ENCODE peak calls at places on chromosome 1, in seven cellular contexts. C is colonic mucosa, D is left ventricle myocardium inferior, F is PC-3, M is ovary, A is pancreas, U is neural progenitor cell. X is an unnamed sample.

GRCh38 chr1:16078925-16079656 is 5.6 kb upstream of the FAM131C start:
- DNase-seq in C (peak), D (peak), F (peak), M (peak), A (peak), U (peak), X (peak)

GRCh38 chr1:236120725-236121153 is 21.6 kb upstream of the GPR137B start:
- DNase-seq in C (no peak), D (no peak), F (no peak), M (no peak), A (no peak), U (no peak), X (no peak)

GRCh38 chr1:196063307-196063706 is 544.9 kb downstream of the KCNT2 start:
- DNase-seq in C (no peak), D (no peak), F (no peak), M (no peak), A (no peak), U (no peak), X (no peak)

GRCh38 chr1:152026895-152027294 is 9.9 kb downstream of the S100A11 start:
- DNase-seq in C (no peak), D (no peak), F (no peak), M (no peak), A (no peak), U (no peak), X (no peak)

GRCh38 chr1:236016782-236017400 is 48.0 kb downstream of the NID1 start:
- DNase-seq in C (no peak), D (no peak), F (peak), M (no peak), A (no peak), U (no peak), X (no peak)

GRCh38 chr1:4090976-4091660 is 191.0 kb upstream of the C1orf174 start:
- DNase-seq in C (no peak), D (no peak), F (no peak), M (no peak), A (no peak), U (no peak), X (no peak)

GRCh38 chr1:116089870-116090269 is 21.3 kb upstream of the MAB21L3 start:
- DNase-seq in C (no peak), D (no peak), F (no peak), M (no peak), A (no peak), U (no peak), X (no peak)

GRCh38 chr1:1598051-1598719 is 1.8 kb downstream of the FNDC10 start:
- DNase-seq in C (no peak), D (no peak), F (no peak), M (no peak), A (peak), U (no peak), X (no peak)

GRCh38 chr1:51794868-51795267 is 83.7 kb downstream of the NRDC start:
- DNase-seq in C (no peak), D (no peak), F (no peak), M (no peak), A (no peak), U (no peak), X (no peak)

GRCh38 chr1:35715568-35716002 is 3.1 kb downstream of the C1orf216 start:
- DNase-seq in C (peak), D (peak), F (peak), M (peak), A (peak), U (peak), X (peak)

GRCh38 chr1:200659269-200659668 is 10.4 kb downstream of the DDX59 start:
- DNase-seq in C (no peak), D (no peak), F (peak), M (no peak), A (no peak), U (no peak), X (no peak)

GRCh38 chr1:171754381-171754705 is 12.5 kb upstream of the VAMP4 start:
- DNase-seq in C (no peak), D (no peak), F (no peak), M (no peak), A (no peak), U (no peak), X (no peak)

GRCh38 chr1:154669464-154670282 is 61.7 kb upstream of the ADAR start:
- DNase-seq in C (peak), D (peak), F (peak), M (peak), A (peak), U (peak), X (peak)

GRCh38 chr1:56516539-56517252 is 62.7 kb downstream of the PLPP3 start:
- DNase-seq in C (peak), D (no peak), F (peak), M (no peak), A (no peak), U (no peak), X (no peak)

GRCh38 chr1:88646852-88647645 is 37.0 kb upstream of the PKN2 start:
- DNase-seq in C (no peak), D (no peak), F (no peak), M (no peak), A (no peak), U (peak), X (no peak)

GRCh38 chr1:59978026-59978425 is 51.5 kb upstream of the CYP2J2 start:
- DNase-seq in C (no peak), D (no peak), F (no peak), M (no peak), A (no peak), U (no peak), X (no peak)

GRCh38 chr1:17194133-17194475 is 10.8 kb upstream of the PADI1 start:
- DNase-seq in C (no peak), D (no peak), F (no peak), M (no peak), A (no peak), U (no peak), X (no peak)

GRCh38 chr1:108845991-108846390 is 10.9 kb downstream of the AKNAD1 start:
- DNase-seq in C (no peak), D (no peak), F (no peak), M (no peak), A (no peak), U (no peak), X (no peak)

GRCh38 chr1:234881893-234882771 is 246.5 kb downstream of the TOMM20 start:
- DNase-seq in C (no peak), D (no peak), F (no peak), M (no peak), A (no peak), U (no peak), X (no peak)

GRCh38 chr1:119687391-119688079 is 24.2 kb upstream of the PHGDH start:
- DNase-seq in C (no peak), D (no peak), F (peak), M (no peak), A (no peak), U (no peak), X (no peak)

GRCh38 chr1:201826830-201827229 is 2.1 kb upstream of the IPO9 start:
- DNase-seq in C (no peak), D (no peak), F (no peak), M (no peak), A (no peak), U (peak), X (no peak)

GRCh38 chr1:63669151-63669961 is 76.1 kb downstream of the PGM1 start:
- DNase-seq in C (no peak), D (no peak), F (no peak), M (no peak), A (peak), U (no peak), X (no peak)

GRCh38 chr1:17559618-17560419 is 20.3 kb downstream of the ARHGEF10L start:
- DNase-seq in C (peak), D (no peak), F (peak), M (no peak), A (no peak), U (no peak), X (no peak)

GRCh38 chr1:101130673-101131072 is 105.1 kb upstream of the DPH5 start:
- DNase-seq in C (no peak), D (no peak), F (peak), M (no peak), A (no peak), U (no peak), X (no peak)

GRCh38 chr1:42223036-42223435 is 58.5 kb upstream of the GUCA2A start:
- DNase-seq in C (no peak), D (no peak), F (no peak), M (no peak), A (no peak), U (no peak), X (no peak)

GRCh38 chr1:101022294-101022693 is 3.3 kb downstream of the DPH5 start:
- DNase-seq in C (no peak), D (no peak), F (peak), M (no peak), A (no peak), U (no peak), X (no peak)

GRCh38 chr1:174911626-174912025 is 88.1 kb upstream of the CACYBP start:
- DNase-seq in C (no peak), D (no peak), F (no peak), M (no peak), A (no peak), U (no peak), X (no peak)

GRCh38 chr1:101653482-101653946 is 343.2 kb downstream of the OLFM3 start:
- DNase-seq in C (no peak), D (no peak), F (peak), M (no peak), A (no peak), U (peak), X (no peak)

GRCh38 chr1:88935522-88936222 is 44.3 kb upstream of the GTF2B start:
- DNase-seq in C (no peak), D (no peak), F (peak), M (no peak), A (no peak), U (peak), X (no peak)

GRCh38 chr1:12548279-12549105 is 69.5 kb downstream of the DHRS3 start:
- DNase-seq in C (no peak), D (no peak), F (no peak), M (no peak), A (no peak), U (no peak), X (no peak)

GRCh38 chr1:113916974-113917373 is 11.8 kb downstream of the DCLRE1B start:
- DNase-seq in C (no peak), D (no peak), F (no peak), M (no peak), A (no peak), U (no peak), X (no peak)

GRCh38 chr1:184802739-184803492 is 48.3 kb upstream of the EDEM3 start:
- DNase-seq in C (no peak), D (no peak), F (peak), M (no peak), A (no peak), U (no peak), X (no peak)

GRCh38 chr1:199857103-199857502 is 170.4 kb upstream of the NR5A2 start:
- DNase-seq in C (no peak), D (no peak), F (no peak), M (no peak), A (no peak), U (no peak), X (no peak)

GRCh38 chr1:200154069-200154767 is 126.7 kb downstream of the NR5A2 start:
- DNase-seq in C (no peak), D (no peak), F (no peak), M (no peak), A (no peak), U (no peak), X (no peak)

GRCh38 chr1:20932437-20932977 is 145.4 kb upstream of the HP1BP3 start:
- DNase-seq in C (no peak), D (no peak), F (no peak), M (no peak), A (no peak), U (no peak), X (no peak)

GRCh38 chr1:240178366-240178765 is 86.7 kb downstream of the FMN2 start:
- DNase-seq in C (no peak), D (no peak), F (no peak), M (no peak), A (no peak), U (no peak), X (no peak)

GRCh38 chr1:78045850-78046778 is at the start of gene GIPC2:
- DNase-seq in C (peak), D (peak), F (no peak), M (peak), A (peak), U (peak), X (peak)

GRCh38 chr1:85277802-85278201 is 1.4 kb upstream of the BCL10 start:
- DNase-seq in C (no peak), D (no peak), F (no peak), M (no peak), A (no peak), U (no peak), X (no peak)
- H3K27ac ChIP-seq in C (peak), D (no peak), F (peak), M (no peak), A (no peak), U (no peak), X (no peak)

DNA sequence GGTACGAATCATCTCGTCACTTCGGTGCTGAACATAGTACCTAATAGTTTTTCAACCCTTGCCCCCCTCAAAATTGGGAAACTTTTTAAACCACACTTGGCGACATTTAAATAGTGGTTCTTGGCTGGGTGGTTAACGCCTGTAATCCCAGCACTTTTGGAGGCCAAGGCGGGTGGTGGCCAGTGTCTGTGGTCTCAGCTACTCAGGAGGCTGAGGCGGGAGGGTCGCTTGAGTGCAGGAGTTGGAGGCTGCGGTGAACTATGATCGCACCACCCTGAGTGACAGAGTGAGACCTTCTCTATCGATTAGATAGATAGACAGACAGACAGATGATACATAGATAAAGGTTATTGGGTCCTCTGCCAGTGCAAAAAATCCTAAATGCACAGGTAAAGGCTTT is 55.5 kb upstream of the RASAL2 start:
- DNase-seq in C (no peak), D (no peak), F (no peak), M (no peak), A (no peak), U (no peak), X (no peak)
- H3K4me3 ChIP-seq in C (peak), D (peak), F (peak), M (peak), A (peak), U (peak), X (peak)

GRCh38 chr1:22457836-22458235 is 6.2 kb downstream of the ZBTB40 start:
- DNase-seq in C (no peak), D (no peak), F (no peak), M (no peak), A (no peak), U (no peak), X (no peak)
- H3K27ac ChIP-seq in C (no peak), D (peak), F (no peak), M (no peak), A (no peak), U (no peak), X (peak)

DNA sequence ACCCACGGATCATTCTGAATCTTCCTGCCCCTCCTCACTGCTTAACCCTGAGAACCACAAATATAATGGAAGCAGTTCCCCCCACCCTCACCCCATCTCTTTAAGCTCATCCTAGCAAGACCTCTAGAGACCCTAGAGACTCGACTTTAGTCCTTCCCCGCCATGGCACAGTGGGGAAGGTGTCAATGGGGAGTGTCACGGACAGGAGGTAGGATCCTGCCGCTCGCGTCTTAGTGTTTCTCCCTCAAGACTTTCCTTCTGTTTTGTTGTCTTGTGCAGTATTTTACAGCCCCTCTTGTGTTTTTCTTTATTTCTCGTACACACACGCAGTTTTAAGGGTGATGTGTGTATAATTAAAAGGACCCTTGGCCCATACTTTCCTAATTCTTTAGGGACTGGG is 677 bp upstream of the PMF1 start:
- DNase-seq in C (no peak), D (no peak), F (no peak), M (no peak), A (no peak), U (no peak), X (no peak)
- H3K4me3 ChIP-seq in C (peak), D (peak), F (peak), M (peak), A (no peak), U (peak), X (peak)

GRCh38 chr1:30242178-30242577 is 481.2 kb downstream of the MATN1 start:
- DNase-seq in C (no peak), D (no peak), F (no peak), M (no peak), A (no peak), U (no peak), X (no peak)
- H3K27ac ChIP-seq in C (no peak), D (no peak), F (no peak), M (no peak), A (no peak), U (no peak), X (no peak)

GRCh38 chr1:32199717-32200072 is 700 bp upstream of the CCDC28B start:
- DNase-seq in C (no peak), D (peak), F (no peak), M (no peak), A (peak), U (peak), X (peak)
- H3K4me3 ChIP-seq in C (no peak), D (peak), F (peak), M (no peak), A (peak), U (peak), X (peak)

DNA sequence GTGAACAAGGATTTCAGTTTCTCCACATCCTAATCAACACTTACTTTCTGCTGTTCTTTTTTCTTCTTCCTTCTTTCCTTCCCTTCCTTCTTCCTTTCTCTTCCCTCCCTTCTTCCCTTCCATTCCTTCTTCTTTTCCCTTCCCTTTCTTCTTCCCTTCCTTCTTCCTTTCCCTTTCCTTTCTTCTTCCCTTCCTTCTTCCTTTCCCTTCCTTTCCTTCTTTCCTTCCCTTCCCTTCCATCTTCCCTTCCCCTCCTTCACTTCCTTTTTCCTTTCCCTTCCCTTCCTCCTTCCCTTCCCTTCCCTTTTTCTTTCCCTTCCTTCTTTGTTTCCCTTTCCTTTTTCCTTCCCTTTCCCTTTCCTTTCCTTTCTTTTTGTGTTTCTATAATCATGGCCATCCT is 115.3 kb downstream of the KIF26B start:
- DNase-seq in C (no peak), D (no peak), F (no peak), M (no peak), A (no peak), U (no peak), X (no peak)
- H3K27ac ChIP-seq in C (no peak), D (no peak), F (no peak), M (no peak), A (no peak), U (no peak), X (no peak)

GRCh38 chr1:23867542-23867952 is 543 bp downstream of the FUCA1 start:
- DNase-seq in C (peak), D (no peak), F (no peak), M (no peak), A (no peak), U (no peak), X (no peak)

GRCh38 chr1:23867953-23868847 is at the start of gene FUCA1:
- DNase-seq in C (peak), D (peak), F (peak), M (peak), A (peak), U (peak), X (peak)

GRCh38 chr1:23865543-23865930 is 2.6 kb downstream of the FUCA1 start:
- DNase-seq in C (peak), D (no peak), F (peak), M (no peak), A (no peak), U (no peak), X (no peak)

GRCh38 chr1:23869818-23870217 is 1.7 kb upstream of the FUCA1 start:
- DNase-seq in C (no peak), D (no peak), F (no peak), M (no peak), A (no peak), U (no peak), X (no peak)

GRCh38 chr1:23868848-23869450 is 859 bp upstream of the FUCA1 start:
- DNase-seq in C (no peak), D (no peak), F (no peak), M (no peak), A (no peak), U (no peak), X (no peak)
- H3K4me3 ChIP-seq in C (peak), D (peak), F (peak), M (peak), A (peak), U (no peak), X (peak)

DNA sequence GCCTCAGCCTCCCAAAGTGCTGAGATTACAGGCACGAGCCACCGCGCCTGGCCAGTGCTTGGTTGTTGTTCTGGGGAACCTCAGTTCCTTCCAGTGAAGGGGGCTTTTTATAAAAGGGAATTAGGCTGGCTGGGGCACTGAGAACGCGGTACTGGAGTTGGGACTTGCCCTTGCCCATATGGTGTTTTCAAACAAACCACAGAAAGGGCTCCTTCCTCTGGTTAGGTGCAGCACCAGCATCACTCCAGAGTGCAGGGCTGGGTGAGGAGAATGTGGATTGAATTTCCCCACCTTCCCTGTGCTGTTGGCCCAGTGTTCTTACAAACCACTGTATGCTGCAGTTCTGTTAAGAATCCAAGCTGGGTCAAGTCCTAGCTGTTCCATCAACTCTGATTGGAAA is 5.3 kb downstream of the MAN1C1 start:
- DNase-seq in C (no peak), D (no peak), F (no peak), M (no peak), A (no peak), U (no peak), X (no peak)
- H3K27ac ChIP-seq in C (no peak), D (peak), F (no peak), M (no peak), A (no peak), U (no peak), X (peak)

X was measured in heart right ventricle.